ENCODE peak calls at places on chromosomes 12 and 14, in seven cellular contexts. One of them, this sample, is unnamed.

GRCh38 chr12:50960130-50960529 is 7.8 kb downstream of the HIGD1C start:
- DNase-seq in stomach: no peak
- DNase-seq in GM23248: peak; percentile 8
- DNase-seq in MM.1S: peak; percentile 49
- DNase-seq in breast epithelium: no peak
- DNase-seq in tibial nerve: no peak
- DNase-seq in cardiac muscle cell: peak; percentile 19
- DNase-seq in this sample: no peak

GRCh38 chr14:78424311-78424710 is 254.1 kb downstream of the NRXN3 start:
- DNase-seq in MM.1S: no peak
- DNase-seq in GM23248: no peak
- DNase-seq in stomach: no peak
- DNase-seq in cardiac muscle cell: no peak
- DNase-seq in tibial nerve: no peak
- DNase-seq in breast epithelium: no peak
- DNase-seq in this sample: no peak

GRCh38 chr12:117538926-117539325 is 177.5 kb upstream of the NOS1 start:
- DNase-seq in breast epithelium: no peak
- DNase-seq in GM23248: no peak
- DNase-seq in cardiac muscle cell: no peak
- DNase-seq in tibial nerve: no peak
- DNase-seq in MM.1S: no peak
- DNase-seq in stomach: no peak
- DNase-seq in this sample: no peak

GRCh38 chr12:122862872-122863701 is 27.8 kb downstream of the HIP1R start:
- DNase-seq in breast epithelium: peak; percentile 94
- DNase-seq in cardiac muscle cell: no peak
- DNase-seq in MM.1S: no peak
- DNase-seq in tibial nerve: no peak
- DNase-seq in stomach: peak; percentile 77
- DNase-seq in GM23248: no peak
- DNase-seq in this sample: peak; percentile 76

GRCh38 chr12:62802981-62803380 is 132.0 kb downstream of the PPM1H start:
- DNase-seq in cardiac muscle cell: no peak
- DNase-seq in stomach: no peak
- DNase-seq in breast epithelium: no peak
- DNase-seq in tibial nerve: no peak
- DNase-seq in MM.1S: no peak
- DNase-seq in GM23248: no peak
- DNase-seq in this sample: peak; percentile 42

GRCh38 chr14:33386771-33387170 is 448.1 kb downstream of the NPAS3 start:
- DNase-seq in tibial nerve: no peak
- DNase-seq in MM.1S: no peak
- DNase-seq in stomach: no peak
- DNase-seq in breast epithelium: no peak
- DNase-seq in GM23248: no peak
- DNase-seq in cardiac muscle cell: no peak
- DNase-seq in this sample: no peak

GRCh38 chr12:54056110-54056509 is 2.5 kb downstream of the HOXC4 start:
- DNase-seq in stomach: no peak
- DNase-seq in tibial nerve: no peak
- DNase-seq in MM.1S: no peak
- DNase-seq in cardiac muscle cell: no peak
- DNase-seq in breast epithelium: no peak
- DNase-seq in GM23248: no peak
- DNase-seq in this sample: no peak

GRCh38 chr12:3752096-3752709 is 706 bp downstream of the CRACR2A start:
- DNase-seq in breast epithelium: peak; percentile 51
- DNase-seq in cardiac muscle cell: no peak
- DNase-seq in stomach: peak; percentile 30
- DNase-seq in GM23248: peak; percentile 46
- DNase-seq in tibial nerve: peak; percentile 17
- DNase-seq in MM.1S: peak; percentile 77
- DNase-seq in this sample: no peak

GRCh38 chr14:93531644-93532043 is 100.9 kb downstream of the UNC79 start:
- DNase-seq in cardiac muscle cell: no peak
- DNase-seq in breast epithelium: no peak
- DNase-seq in stomach: no peak
- DNase-seq in GM23248: no peak
- DNase-seq in tibial nerve: no peak
- DNase-seq in MM.1S: no peak
- DNase-seq in this sample: no peak

DNA sequence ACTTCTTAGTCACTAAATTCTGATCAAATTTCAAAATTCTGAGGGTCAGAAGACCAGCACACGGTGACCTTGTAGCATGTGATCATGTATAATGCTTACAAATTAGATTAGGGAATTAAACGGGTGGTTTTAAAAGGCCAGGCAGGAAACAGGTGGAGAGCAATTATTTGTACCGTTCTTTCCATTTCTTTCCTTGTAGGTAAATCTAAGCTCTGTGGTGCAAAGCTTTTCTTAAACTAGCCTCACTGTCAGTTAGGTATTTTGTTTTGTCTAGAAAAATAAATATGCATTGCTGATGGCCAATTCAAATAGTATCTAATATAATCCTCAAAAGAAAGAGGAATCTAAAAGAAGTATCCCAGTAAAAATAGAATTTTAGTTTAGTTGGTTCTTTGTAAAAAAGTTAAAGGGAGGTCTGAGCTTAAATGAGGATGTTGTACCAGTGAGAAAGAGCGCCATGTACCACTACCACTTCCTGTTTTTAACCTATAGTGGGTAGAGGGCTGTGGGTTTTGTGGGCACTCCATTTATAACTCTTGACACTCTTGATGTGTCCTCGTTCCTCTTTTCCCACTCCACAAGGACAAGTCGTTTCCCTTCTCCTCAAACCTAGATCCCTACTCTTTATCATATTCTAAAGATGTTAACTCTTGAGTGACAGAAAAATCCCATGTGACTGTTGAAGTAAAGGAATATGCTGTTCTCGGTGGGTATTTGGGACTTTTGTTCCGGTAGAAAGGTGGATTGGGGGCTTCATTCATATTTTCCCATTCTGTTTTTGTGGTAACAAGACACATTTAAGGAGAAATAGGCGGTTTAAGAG is 50.9 kb downstream of the SLC38A1 start:
- DNase-seq in GM23248: no peak
- DNase-seq in tibial nerve: peak; percentile 58
- DNase-seq in MM.1S: peak; percentile 72
- DNase-seq in stomach: peak; percentile 34
- DNase-seq in breast epithelium: no peak
- DNase-seq in cardiac muscle cell: no peak
- DNase-seq in this sample: no peak
- H3K27ac ChIP-seq in GM23248: no peak overlapping the region
- H3K27ac ChIP-seq in tibial nerve: no peak overlapping the region
- H3K27ac ChIP-seq in MM.1S: peak overlapping the region; percentile 95
- H3K27ac ChIP-seq in stomach: peak overlapping the region; percentile 58
- H3K27ac ChIP-seq in breast epithelium: peak overlapping the region; percentile 65
- H3K27ac ChIP-seq in cardiac muscle cell: no peak overlapping the region
- H3K27ac ChIP-seq in this sample: no peak overlapping the region

GRCh38 chr12:49259452-49259851 is 5.4 kb upstream of the TUBA1C start:
- DNase-seq in breast epithelium: no peak
- DNase-seq in cardiac muscle cell: no peak
- DNase-seq in tibial nerve: no peak
- DNase-seq in stomach: no peak
- DNase-seq in MM.1S: no peak
- DNase-seq in GM23248: no peak
- DNase-seq in this sample: no peak
- H3K27ac ChIP-seq in breast epithelium: no peak overlapping the region
- H3K27ac ChIP-seq in cardiac muscle cell: no peak overlapping the region
- H3K27ac ChIP-seq in tibial nerve: no peak overlapping the region
- H3K27ac ChIP-seq in stomach: no peak overlapping the region
- H3K27ac ChIP-seq in MM.1S: no peak overlapping the region
- H3K27ac ChIP-seq in GM23248: peak overlapping the region; percentile 61
- H3K27ac ChIP-seq in this sample: no peak overlapping the region

GRCh38 chr14:68655021-68655811 is 137.7 kb downstream of the ZFP36L1 start:
- DNase-seq in stomach: no peak
- DNase-seq in cardiac muscle cell: no peak
- DNase-seq in tibial nerve: no peak
- DNase-seq in breast epithelium: peak; percentile 20
- DNase-seq in GM23248: no peak
- DNase-seq in MM.1S: no peak
- DNase-seq in this sample: no peak

GRCh38 chr14:68653108-68653507 is 139.8 kb downstream of the ZFP36L1 start:
- DNase-seq in breast epithelium: peak; percentile 14
- DNase-seq in GM23248: no peak
- DNase-seq in stomach: no peak
- DNase-seq in tibial nerve: no peak
- DNase-seq in MM.1S: no peak
- DNase-seq in cardiac muscle cell: no peak
- DNase-seq in this sample: no peak

GRCh38 chr14:68655961-68656360 is 136.9 kb downstream of the ZFP36L1 start:
- DNase-seq in stomach: no peak
- DNase-seq in GM23248: no peak
- DNase-seq in cardiac muscle cell: no peak
- DNase-seq in breast epithelium: peak; percentile 24
- DNase-seq in tibial nerve: no peak
- DNase-seq in MM.1S: no peak
- DNase-seq in this sample: peak; percentile 47

GRCh38 chr14:68653754-68654153 is 139.1 kb downstream of the ZFP36L1 start:
- DNase-seq in stomach: no peak
- DNase-seq in MM.1S: no peak
- DNase-seq in breast epithelium: peak; percentile 13
- DNase-seq in tibial nerve: no peak
- DNase-seq in cardiac muscle cell: no peak
- DNase-seq in GM23248: no peak
- DNase-seq in this sample: no peak

DNA sequence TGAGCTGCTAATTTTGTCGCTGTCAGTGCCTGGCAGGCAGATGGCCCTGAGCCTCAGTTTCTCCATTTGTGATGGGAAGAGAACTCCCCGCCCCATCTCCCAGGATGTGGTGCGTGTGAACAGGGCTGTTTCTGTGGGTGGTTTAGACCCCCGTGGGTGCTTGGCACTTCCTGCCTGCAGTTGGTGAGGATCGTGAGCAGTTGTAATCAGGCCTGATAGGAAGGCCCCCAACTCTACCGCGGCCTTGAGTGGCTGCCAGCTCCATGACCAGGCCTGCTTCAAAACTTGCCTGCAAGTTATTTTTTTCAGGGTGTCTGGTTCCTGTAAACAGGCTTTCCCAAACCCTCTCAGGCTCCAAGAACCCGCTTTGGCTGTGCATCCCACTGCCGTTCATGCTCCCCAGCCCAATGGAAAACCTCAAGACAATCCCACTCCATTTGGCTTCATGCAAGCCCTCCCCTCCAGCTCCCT is 138.4 kb downstream of the ZFP36L1 start:
- DNase-seq in cardiac muscle cell: no peak
- DNase-seq in stomach: no peak
- DNase-seq in tibial nerve: no peak
- DNase-seq in breast epithelium: peak; percentile 18
- DNase-seq in MM.1S: no peak
- DNase-seq in GM23248: no peak
- DNase-seq in this sample: no peak
- H3K27ac ChIP-seq in cardiac muscle cell: no peak overlapping the region
- H3K27ac ChIP-seq in stomach: peak overlapping the region; percentile 78
- H3K27ac ChIP-seq in tibial nerve: no peak overlapping the region
- H3K27ac ChIP-seq in breast epithelium: peak overlapping the region; percentile 48
- H3K27ac ChIP-seq in MM.1S: no peak overlapping the region
- H3K27ac ChIP-seq in GM23248: no peak overlapping the region
- H3K27ac ChIP-seq in this sample: no peak overlapping the region

GRCh38 chr12:91851741-91852477 is 293.7 kb downstream of the BTG1 start:
- DNase-seq in MM.1S: no peak
- DNase-seq in tibial nerve: no peak
- DNase-seq in breast epithelium: no peak
- DNase-seq in stomach: no peak
- DNase-seq in cardiac muscle cell: no peak
- DNase-seq in GM23248: no peak
- DNase-seq in this sample: no peak

GRCh38 chr12:91853350-91854127 is 292.1 kb downstream of the BTG1 start:
- DNase-seq in stomach: no peak
- DNase-seq in tibial nerve: no peak
- DNase-seq in cardiac muscle cell: no peak
- DNase-seq in MM.1S: no peak
- DNase-seq in breast epithelium: no peak
- DNase-seq in GM23248: no peak
- DNase-seq in this sample: no peak

GRCh38 chr12:91858186-91858585 is 287.5 kb downstream of the BTG1 start:
- DNase-seq in cardiac muscle cell: no peak
- DNase-seq in MM.1S: no peak
- DNase-seq in tibial nerve: no peak
- DNase-seq in GM23248: no peak
- DNase-seq in breast epithelium: no peak
- DNase-seq in stomach: no peak
- DNase-seq in this sample: no peak

GRCh38 chr12:91852646-91853045 is 293.0 kb downstream of the BTG1 start:
- DNase-seq in GM23248: no peak
- DNase-seq in stomach: no peak
- DNase-seq in breast epithelium: no peak
- DNase-seq in cardiac muscle cell: no peak
- DNase-seq in tibial nerve: no peak
- DNase-seq in MM.1S: no peak
- DNase-seq in this sample: no peak

DNA sequence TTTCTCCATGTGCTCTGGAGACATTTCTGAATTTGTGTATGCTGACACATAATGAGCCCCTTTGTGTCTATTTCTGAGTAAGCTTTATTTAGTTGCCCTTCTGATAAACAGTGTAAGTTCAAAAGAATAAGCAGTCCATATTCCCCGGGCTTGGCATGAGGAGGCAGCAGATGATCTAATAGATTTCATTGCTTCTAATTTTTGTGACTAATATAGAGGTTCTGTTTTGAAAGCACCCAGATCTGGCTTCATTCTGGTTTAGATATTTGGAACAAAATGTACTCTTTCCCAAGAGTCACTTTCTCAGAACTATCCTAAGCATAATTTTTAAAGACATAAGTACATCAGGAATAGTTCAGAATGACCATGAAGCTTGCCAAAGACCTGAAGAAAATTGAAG is 290.9 kb downstream of the BTG1 start:
- DNase-seq in GM23248: peak; percentile 63
- DNase-seq in stomach: no peak
- DNase-seq in MM.1S: no peak
- DNase-seq in cardiac muscle cell: no peak
- DNase-seq in breast epithelium: no peak
- DNase-seq in tibial nerve: no peak
- DNase-seq in this sample: no peak
- H3K27ac ChIP-seq in GM23248: no peak overlapping the region
- H3K27ac ChIP-seq in stomach: peak overlapping the region; percentile 53
- H3K27ac ChIP-seq in MM.1S: no peak overlapping the region
- H3K27ac ChIP-seq in cardiac muscle cell: no peak overlapping the region
- H3K27ac ChIP-seq in breast epithelium: peak overlapping the region; percentile 61
- H3K27ac ChIP-seq in tibial nerve: peak overlapping the region; percentile 31
- H3K27ac ChIP-seq in this sample: no peak overlapping the region

DNA sequence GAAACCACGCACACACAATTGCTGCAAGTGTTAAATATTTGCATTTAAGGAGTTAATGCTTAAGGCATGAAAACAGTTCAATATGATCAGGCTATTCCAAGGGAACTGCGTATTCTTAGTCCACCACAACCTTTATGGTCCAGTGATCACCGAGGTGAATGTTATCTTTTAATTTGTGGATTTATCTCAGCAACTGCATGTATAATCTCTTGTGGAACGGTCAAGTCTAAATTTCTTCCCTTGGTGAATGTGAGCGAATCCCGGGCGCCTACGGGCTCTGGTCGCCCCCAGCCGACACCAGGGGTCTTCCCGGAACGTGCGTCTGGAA is 999 bp upstream of the AK7 start:
- DNase-seq in stomach: no peak
- DNase-seq in cardiac muscle cell: no peak
- DNase-seq in tibial nerve: no peak
- DNase-seq in MM.1S: no peak
- DNase-seq in breast epithelium: no peak
- DNase-seq in GM23248: no peak
- DNase-seq in this sample: no peak
- H3K27ac ChIP-seq in stomach: peak overlapping the region; percentile 76
- H3K27ac ChIP-seq in cardiac muscle cell: no peak overlapping the region
- H3K27ac ChIP-seq in tibial nerve: no peak overlapping the region
- H3K27ac ChIP-seq in MM.1S: no peak overlapping the region
- H3K27ac ChIP-seq in breast epithelium: peak overlapping the region; percentile 88
- H3K27ac ChIP-seq in GM23248: no peak overlapping the region
- H3K27ac ChIP-seq in this sample: peak overlapping the region; percentile 97

GRCh38 chr12:6141048-6141447 is 16.6 kb upstream of the VWF start:
- DNase-seq in cardiac muscle cell: no peak
- DNase-seq in GM23248: peak; percentile 13
- DNase-seq in tibial nerve: peak; percentile 26
- DNase-seq in MM.1S: no peak
- DNase-seq in breast epithelium: no peak
- DNase-seq in stomach: no peak
- DNase-seq in this sample: no peak
- H3K27ac ChIP-seq in cardiac muscle cell: no peak overlapping the region
- H3K27ac ChIP-seq in GM23248: no peak overlapping the region
- H3K27ac ChIP-seq in tibial nerve: no peak overlapping the region
- H3K27ac ChIP-seq in MM.1S: no peak overlapping the region
- H3K27ac ChIP-seq in breast epithelium: peak overlapping the region; percentile 43
- H3K27ac ChIP-seq in stomach: peak overlapping the region; percentile 65
- H3K27ac ChIP-seq in this sample: no peak overlapping the region